ENCODE peak calls at places on chromosomes 2 and 18, in seven cellular contexts. K, W, C, X, Z, Q and N are unnamed samples. For H3K4me1 and H3K9me3, the result is how much of the 10 kb centered on the place peaks cover.

GRCh38 chr18:58417752-58418151 is 211.1 kb downstream of the ALPK2 start:
- DNase-seq in W (peak), Z (no peak), C (no peak), K (peak), Q (no peak), X (no peak), N (peak)

GRCh38 chr18:3466051-3466450 is 16.1 kb downstream of the TGIF1 start:
- DNase-seq in X (no peak), K (peak), Q (no peak), Z (no peak), W (peak), C (no peak), N (no peak)

GRCh38 chr2:177313162-177313781 is 48.7 kb upstream of the NFE2L2 start:
- DNase-seq in Z (no peak), W (no peak), C (no peak), Q (no peak), X (no peak), K (no peak), N (peak)

GRCh38 chr2:126975671-126976655 is 77.3 kb downstream of the TEX51 start:
- DNase-seq in C (peak), Z (no peak), K (no peak), Q (no peak), X (no peak), W (no peak), N (no peak)

GRCh38 chr2:55616509-55617159 is 788 bp downstream of the PPP4R3B start:
- DNase-seq in C (peak), Z (peak), X (no peak), K (peak), Q (no peak), W (peak), N (peak)

GRCh38 chr2:52391576-52391975 is 1359.6 kb upstream of the NRXN1 start:
- DNase-seq in W (no peak), X (no peak), C (no peak), Z (no peak), K (peak), Q (no peak), N (no peak)

GRCh38 chr2:230684222-230685164 is 28.1 kb upstream of the CAB39 start:
- DNase-seq in W (peak), Z (no peak), C (no peak), Q (no peak), K (peak), X (no peak), N (no peak)

GRCh38 chr2:188079176-188079575 is 212.5 kb upstream of the GULP1 start:
- DNase-seq in Z (no peak), X (no peak), C (no peak), K (peak), Q (no peak), W (peak), N (no peak)

GRCh38 chr2:64749446-64749845 is 95.7 kb upstream of the SERTAD2 start:
- DNase-seq in X (no peak), C (no peak), K (no peak), Z (no peak), W (no peak), Q (no peak), N (no peak)

GRCh38 chr2:200810252-200810650 is 1.5 kb upstream of the BZW1 start:
- DNase-seq in X (no peak), Q (no peak), C (no peak), W (peak), K (peak), Z (no peak), N (peak)

GRCh38 chr18:52060612-52061259 is 279.3 kb upstream of the DCC start:
- DNase-seq in C (no peak), Q (no peak), Z (no peak), X (no peak), K (no peak), W (no peak), N (no peak)

GRCh38 chr2:167943877-167944276 is 303.5 kb downstream of the STK39 start:
- DNase-seq in Z (no peak), Q (no peak), K (peak), X (no peak), W (peak), C (no peak), N (peak)

GRCh38 chr2:30691948-30692828 is 115.1 kb downstream of the CAPN13 start:
- DNase-seq in W (no peak), C (no peak), X (peak), Z (no peak), K (peak), Q (peak), N (no peak)

GRCh38 chr18:26477828-26478466 is 70.4 kb downstream of the KCTD1 start:
- DNase-seq in C (no peak), Z (no peak), W (no peak), X (no peak), K (no peak), Q (no peak), N (no peak)

GRCh38 chr2:25342372-25343186 is 854 bp upstream of the DNMT3A start:
- DNase-seq in K (peak), Q (peak), W (peak), Z (peak), C (peak), X (peak), N (peak)

GRCh38 chr18:79947054-79947755 is 4.2 kb downstream of the SLC66A2 start:
- DNase-seq in W (no peak), X (no peak), Z (no peak), C (no peak), K (peak), Q (peak), N (no peak)
- H3K4me1 ChIP-seq in W (under half), X (half or more), Z (under half), C (under half), K (under half), Q (under half), N (under half)

DNA sequence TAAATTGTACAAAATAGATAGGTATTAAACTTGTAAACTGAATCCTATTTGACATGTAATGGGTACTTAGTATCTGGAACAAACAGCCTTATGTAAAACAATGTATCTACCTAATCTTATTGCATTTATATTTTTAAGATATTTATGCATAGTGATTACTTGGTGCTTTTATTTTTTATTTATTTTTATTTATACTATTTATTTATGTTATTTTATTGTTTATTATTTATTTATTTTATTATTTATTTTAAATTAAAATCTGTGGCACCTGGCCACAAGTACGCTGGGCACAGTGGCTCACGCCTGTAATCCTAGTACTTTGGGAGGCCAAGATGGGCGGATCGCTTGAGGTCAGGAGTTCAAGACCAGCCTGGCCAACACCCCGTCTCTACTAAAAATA is 26.9 kb downstream of the MRO start:
- DNase-seq in K (no peak), Z (no peak), C (no peak), Q (no peak), W (no peak), X (no peak), N (no peak)
- H3K9me3 ChIP-seq in K (under half), Z (under half), C (under half), Q (under half), W (under half), X (under half), N (under half)

GRCh38 chr2:197813093-197813787 is 8.8 kb downstream of the PLCL1 start:
- DNase-seq in Q (no peak), X (no peak), C (peak), Z (peak), K (peak), W (peak), N (no peak)
- TF ChIP-seq CTCF in Q (peak), X (peak), C (peak), Z (peak), K (peak), W (peak), N (no peak)

GRCh38 chr2:68747918-68748317 is 13.3 kb downstream of the ARHGAP25 start:
- DNase-seq in C (no peak), W (no peak), K (no peak), X (no peak), Z (no peak), Q (no peak), N (no peak)

GRCh38 chr2:68749345-68749744 is 14.7 kb downstream of the ARHGAP25 start:
- DNase-seq in Z (no peak), C (no peak), Q (no peak), X (no peak), K (no peak), W (no peak), N (no peak)

GRCh38 chr2:68745006-68745405 is 10.4 kb downstream of the ARHGAP25 start:
- DNase-seq in C (no peak), K (no peak), Z (no peak), W (no peak), X (no peak), Q (no peak), N (no peak)

GRCh38 chr2:68746408-68746807 is 11.8 kb downstream of the ARHGAP25 start:
- DNase-seq in X (no peak), C (no peak), W (no peak), K (no peak), Z (no peak), Q (no peak), N (no peak)

DNA sequence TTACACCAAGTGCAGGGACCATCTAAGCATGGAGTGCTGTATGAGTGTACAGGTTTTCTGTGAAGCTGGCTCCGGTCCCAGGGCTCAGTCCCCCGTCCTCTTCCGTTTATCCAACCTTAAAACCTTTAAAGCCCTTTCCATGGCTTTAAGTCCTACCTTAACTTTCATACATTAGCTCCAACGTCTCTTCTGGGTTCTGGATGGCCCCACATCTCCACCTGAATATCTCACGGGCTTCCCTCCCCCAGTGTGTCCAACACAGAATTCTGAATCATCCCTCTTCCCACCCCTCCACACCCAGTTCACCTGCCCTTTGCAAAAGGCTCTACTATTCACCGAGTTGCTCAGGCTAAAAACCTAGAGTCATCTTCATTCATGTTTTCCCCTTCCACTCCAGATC is 12.8 kb downstream of the ARHGAP25 start:
- DNase-seq in K (no peak), C (no peak), Z (no peak), X (no peak), W (no peak), Q (no peak), N (no peak)
- H3K4me1 ChIP-seq in K (under half), C (under half), Z (under half), X (under half), W (under half), Q (under half), N (under half)